ENCODE peak calls at places on chromosome 10, in five cellular contexts. F is uterus, N is testis, Q is vagina, H is GM12891. G is an unnamed sample.

GRCh38 chr10:82221750-82222149 is 346.8 kb downstream of the NRG3 start:
- DNase-seq in Q (no peak), N (no peak), F (no peak), H (no peak), G (no peak)

GRCh38 chr10:1573334-1573969 is 163.9 kb downstream of the ADARB2 start:
- DNase-seq in Q (no peak), N (no peak), F (no peak), H (no peak), G (no peak)

GRCh38 chr10:126049741-126050140 is 153.4 kb downstream of the FANK1 start:
- DNase-seq in H (no peak), Q (no peak), F (no peak), N (no peak), G (no peak)

GRCh38 chr10:128875955-128876354 is 591.1 kb upstream of the MGMT start:
- DNase-seq in F (peak), Q (peak), N (peak), H (no peak), G (no peak)

GRCh38 chr10:99560277-99561126 is 27.8 kb downstream of the NKX2-3 start:
- DNase-seq in Q (no peak), N (peak), F (no peak), H (no peak), G (peak)

GRCh38 chr10:70493660-70494234 is 15.2 kb downstream of the PALD1 start:
- DNase-seq in F (no peak), Q (no peak), H (peak), N (no peak), G (no peak)

GRCh38 chr10:94108200-94108599 is 114.5 kb downstream of the PLCE1 start:
- DNase-seq in N (no peak), H (no peak), Q (no peak), F (no peak), G (no peak)

GRCh38 chr10:28872592-28873165 is 195.4 kb downstream of the BAMBI start:
- DNase-seq in H (no peak), N (no peak), Q (no peak), F (no peak), G (no peak)

GRCh38 chr10:96613565-96613964 is 26.8 kb upstream of the TM9SF3 start:
- DNase-seq in F (no peak), N (no peak), Q (no peak), H (no peak), G (peak)

GRCh38 chr10:97515260-97515978 is 16.7 kb downstream of the UBTD1 start:
- DNase-seq in H (no peak), F (no peak), N (no peak), Q (no peak), G (no peak)

GRCh38 chr10:100731603-100732596 is 13.5 kb upstream of the PAX2 start:
- DNase-seq in N (no peak), Q (no peak), F (no peak), H (no peak), G (no peak)

GRCh38 chr10:132537713-132538020 is at the start of gene INPP5A:
- DNase-seq in F (no peak), Q (no peak), N (no peak), H (no peak), G (no peak)
- TF ChIP-seq POLR2A in F (peak), Q (peak), N (peak), H (no peak), G (no peak)

DNA sequence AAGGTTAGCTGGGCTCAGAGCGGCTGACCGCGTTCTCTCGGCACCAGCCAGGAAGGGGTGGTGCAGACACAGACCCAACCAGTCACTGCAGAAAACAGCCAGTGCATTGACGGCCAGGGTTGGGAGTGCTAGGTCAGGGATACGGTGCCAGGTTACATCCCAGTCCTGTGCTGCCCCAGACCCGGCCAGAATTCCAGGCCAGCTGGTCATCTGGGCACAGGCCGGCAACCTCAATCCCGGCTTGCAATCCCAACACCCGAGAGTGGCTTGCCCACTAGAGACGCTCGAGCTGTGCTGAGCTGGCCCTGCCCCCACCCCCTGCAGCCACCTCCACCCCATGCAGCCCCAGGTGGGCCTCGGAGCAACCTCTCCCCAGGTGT is 3.8 kb downstream of the PRAP1 start:
- DNase-seq in Q (no peak), N (no peak), H (no peak), F (no peak), G (no peak)
- TF ChIP-seq POLR2A in Q (no peak), N (no peak), H (no peak), F (no peak), G (no peak)

GRCh38 chr10:45001382-45002148 is 842 bp downstream of the ZNF22 start:
- DNase-seq in N (peak), Q (peak), F (peak), H (peak), G (peak)

GRCh38 chr10:45000138-45000763 is 472 bp upstream of the ZNF22 start:
- DNase-seq in N (peak), H (no peak), F (peak), Q (peak), G (no peak)

GRCh38 chr10:45003432-45004000 is 2.8 kb downstream of the ZNF22 start:
- DNase-seq in Q (no peak), H (no peak), N (no peak), F (no peak), G (no peak)

GRCh38 chr10:44998146-44998631 is 2.5 kb upstream of the ZNF22 start:
- DNase-seq in H (no peak), N (peak), F (no peak), Q (peak), G (no peak)

GRCh38 chr10:45000764-45001381 is at the start of gene ZNF22:
- DNase-seq in F (peak), H (peak), Q (peak), N (peak), G (peak)
- TF ChIP-seq POLR2A in F (peak), H (peak), Q (peak), N (peak), G (peak)

DNA sequence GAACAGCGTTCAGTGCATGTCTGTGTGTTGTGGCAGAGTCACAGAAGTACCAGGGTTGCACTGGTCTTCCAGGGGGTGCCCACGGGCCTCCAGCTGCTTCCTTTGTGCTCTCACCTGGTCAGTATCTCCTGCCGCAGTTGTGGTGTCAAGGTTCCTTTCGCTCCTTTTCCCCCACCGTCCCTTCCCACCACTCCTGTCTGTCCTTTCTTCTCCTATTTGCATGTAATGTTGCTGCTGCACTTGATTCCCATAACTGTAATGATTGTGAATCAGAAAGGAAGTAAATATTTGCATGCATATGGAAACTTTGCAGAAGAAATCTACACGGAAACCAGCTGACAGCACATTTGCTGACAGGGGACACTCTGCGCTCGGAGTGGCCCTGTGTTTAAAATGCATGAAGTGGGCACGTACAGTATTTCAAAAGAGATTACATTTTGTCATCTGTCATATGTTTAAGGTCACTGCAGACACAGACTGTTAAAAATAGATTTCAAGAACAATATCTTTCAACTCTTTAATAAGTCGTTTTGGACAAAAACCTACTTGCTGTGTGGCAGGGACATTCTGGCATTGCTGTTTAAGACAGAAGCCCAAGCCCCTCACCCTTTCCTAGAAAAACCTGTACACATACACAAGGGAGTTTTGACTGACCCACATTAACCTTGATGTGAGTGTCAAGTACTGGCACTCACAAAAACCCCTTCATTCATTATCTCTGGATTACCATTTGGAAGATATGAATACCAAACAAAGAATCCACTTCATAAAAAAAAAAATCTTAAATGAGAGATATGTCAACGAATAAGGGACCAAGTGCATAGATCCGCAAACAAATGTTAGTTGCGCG is 336.7 kb upstream of the KLF6 start:
- DNase-seq in F (no peak), Q (no peak), H (no peak), N (no peak), G (no peak)
- TF ChIP-seq POLR2A in F (no peak), Q (no peak), H (no peak), N (no peak), G (no peak)

GRCh38 chr10:63237396-63237795 is 104.3 kb downstream of the NRBF2 start:
- DNase-seq in H (no peak), N (no peak), F (no peak), Q (no peak), G (peak)

GRCh38 chr10:63236113-63236935 is 103.2 kb downstream of the NRBF2 start:
- DNase-seq in Q (no peak), H (peak), N (no peak), F (no peak), G (peak)

GRCh38 chr10:63240807-63241206 is 107.7 kb downstream of the NRBF2 start:
- DNase-seq in Q (no peak), N (no peak), H (no peak), F (no peak), G (peak)

GRCh38 chr10:63246361-63246760 is 113.2 kb downstream of the NRBF2 start:
- DNase-seq in F (no peak), N (no peak), H (no peak), Q (no peak), G (no peak)

GRCh38 chr10:63241898-63242297 is 108.8 kb downstream of the NRBF2 start:
- DNase-seq in Q (no peak), F (no peak), H (no peak), N (no peak), G (no peak)
- TF ChIP-seq POLR2A in Q (no peak), F (no peak), H (no peak), N (no peak), G (no peak)

GRCh38 chr10:5609952-5610616 is 56.3 kb downstream of the ASB13 start:
- DNase-seq in F (no peak), H (no peak), Q (no peak), N (no peak), G (no peak)
- TF ChIP-seq POLR2A in F (no peak), H (no peak), Q (no peak), N (no peak), G (no peak)

GRCh38 chr10:30056767-30057355 is 2.5 kb downstream of the JCAD start:
- DNase-seq in Q (no peak), N (no peak), H (no peak), F (no peak), G (no peak)

GRCh38 chr10:30058111-30058510 is 1.3 kb downstream of the JCAD start:
- DNase-seq in F (peak), N (no peak), H (no peak), Q (no peak), G (no peak)

GRCh38 chr10:30057421-30057841 is 2.0 kb downstream of the JCAD start:
- DNase-seq in Q (no peak), N (no peak), H (no peak), F (no peak), G (no peak)

GRCh38 chr10:30058570-30059132 is 735 bp downstream of the JCAD start:
- DNase-seq in H (no peak), F (peak), Q (no peak), N (no peak), G (no peak)

DNA sequence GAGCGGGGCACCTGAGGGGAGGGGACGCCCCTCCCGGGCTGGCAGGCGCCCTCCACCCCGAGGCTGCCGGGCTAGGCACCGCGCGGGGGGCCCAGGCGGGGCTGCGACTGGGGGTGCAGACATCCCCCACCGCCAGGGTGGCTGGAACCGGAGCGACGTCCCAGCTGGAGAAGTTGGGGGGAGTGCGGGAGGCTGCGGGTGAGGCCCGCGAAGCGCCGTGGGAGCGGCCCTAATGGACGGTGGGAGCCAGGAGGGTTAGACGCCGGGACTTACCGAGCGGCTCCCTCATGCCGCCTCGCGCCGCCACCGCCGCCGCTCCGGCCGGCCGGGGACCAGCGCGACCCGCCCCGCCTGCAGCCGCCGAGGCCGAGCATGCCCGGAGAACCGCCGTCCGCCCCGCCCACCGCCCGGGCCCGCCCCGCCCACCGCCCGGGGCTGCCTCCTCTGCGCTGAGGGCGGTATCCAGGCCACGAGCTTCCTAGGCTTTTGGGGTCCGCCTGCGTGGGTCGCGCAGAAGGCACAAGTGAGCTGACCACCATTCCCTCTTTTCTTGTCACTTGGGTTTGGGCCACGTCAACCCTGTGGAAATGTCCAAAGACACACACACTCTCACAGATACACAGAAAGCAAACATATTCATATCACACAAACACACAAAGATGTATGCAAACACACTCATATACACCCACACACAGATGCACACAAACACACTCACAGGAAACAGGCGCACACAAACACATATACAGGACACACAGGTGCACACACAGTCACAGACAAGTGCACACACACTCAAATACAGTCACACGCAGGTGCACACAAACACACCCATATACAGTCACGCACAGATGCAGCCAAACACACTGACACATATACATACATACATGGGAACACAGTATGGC is at the start of gene JCAD:
- DNase-seq in F (peak), N (peak), Q (no peak), H (peak), G (peak)
- TF ChIP-seq POLR2A in F (peak), N (no peak), Q (no peak), H (no peak), G (no peak)